ENCODE peak calls at places on chromosomes 2 and 18, in ten cellular contexts. P is RKO, B is T-helper 1 cell, Y is stromal cell of bone marrow, F is fibroblast of the conjunctiva, I is heart left ventricle, V is ELF-1, N is aorta, K is COR-L47, J is SW 1271. A is an unnamed sample.

GRCh38 chr2:20390524-20391123 is 40.0 kb upstream of the PUM2 start:
- DNase-seq in P (no peak), V (no peak), I (no peak), B (no peak), J (no peak), K (no peak), F (no peak), Y (no peak), N (no peak), A (no peak)

GRCh38 chr18:26415041-26415440 is 133.3 kb downstream of the KCTD1 start:
- DNase-seq in I (no peak), V (no peak), Y (no peak), P (no peak), N (no peak), B (no peak), J (no peak), F (no peak), K (no peak), A (no peak)

GRCh38 chr2:222399038-222399783 is 25.1 kb upstream of the SGPP2 start:
- DNase-seq in P (no peak), F (no peak), J (no peak), N (no peak), K (peak; percentile 3), B (no peak), V (no peak), I (no peak), Y (no peak), A (peak; percentile 65)

GRCh38 chr2:63696496-63696895 is 107.7 kb downstream of the MDH1 start:
- DNase-seq in J (no peak), N (no peak), V (no peak), Y (no peak), P (no peak), I (no peak), B (no peak), K (no peak), F (no peak), A (no peak)

GRCh38 chr2:233980955-233981555 is 63.9 kb downstream of the TRPM8 start:
- DNase-seq in J (no peak), Y (no peak), I (no peak), B (no peak), F (no peak), P (no peak), V (no peak), N (no peak), K (no peak), A (no peak)

GRCh38 chr18:56807883-56808282 is 156.7 kb downstream of the WDR7 start:
- DNase-seq in B (no peak), Y (no peak), K (no peak), V (no peak), N (no peak), J (no peak), F (no peak), I (no peak), P (no peak), A (no peak)

GRCh38 chr18:47265197-47265596 is 13.7 kb upstream of the SKOR2 start:
- DNase-seq in I (no peak), N (no peak), P (peak; percentile 45), V (no peak), Y (no peak), F (no peak), B (no peak), J (peak; percentile 6), K (no peak), A (no peak)

GRCh38 chr2:101905746-101906336 is 85.9 kb upstream of the IL1R2 start:
- DNase-seq in F (no peak), B (no peak), K (no peak), P (no peak), N (no peak), J (no peak), I (no peak), Y (no peak), V (no peak), A (no peak)

GRCh38 chr2:15908371-15908770 is 32.0 kb upstream of the MYCN start:
- DNase-seq in Y (no peak), F (no peak), P (no peak), J (no peak), K (no peak), B (no peak), I (no peak), N (no peak), V (no peak), A (no peak)

GRCh38 chr2:38765149-38765548 is 12.9 kb upstream of the GEMIN6 start:
- DNase-seq in N (no peak), J (no peak), B (no peak), I (no peak), V (no peak), Y (no peak), F (no peak), P (no peak), K (no peak), A (no peak)

GRCh38 chr2:133710613-133711012 is 142.3 kb upstream of the NCKAP5 start:
- DNase-seq in I (no peak), N (no peak), J (no peak), P (no peak), V (no peak), K (no peak), Y (no peak), B (no peak), F (no peak), A (no peak)

GRCh38 chr18:710418-711300 is 1.8 kb downstream of the ENOSF1 start:
- DNase-seq in F (no peak), I (no peak), J (no peak), P (peak; percentile 9), V (no peak), K (no peak), B (no peak), Y (no peak), N (no peak), A (no peak)

GRCh38 chr2:148244593-148245292 is 223.9 kb downstream of the MBD5 start:
- DNase-seq in F (peak; percentile 20), Y (peak; percentile 55), V (no peak), I (no peak), N (no peak), P (peak; percentile 19), K (no peak), J (no peak), B (no peak), A (peak; percentile 49)

GRCh38 chr18:2686349-2686968 is 30.9 kb downstream of the SMCHD1 start:
- DNase-seq in P (peak; percentile 35), J (no peak), K (no peak), I (no peak), N (no peak), B (no peak), V (no peak), F (no peak), Y (peak; percentile 1), A (no peak)

A was measured in NCI-H774.